ENCODE peak calls at places on chromosomes 4 and X, in eight cellular contexts. One of them, this sample, is unnamed.

GRCh38 chr4:6794189-6794588 is 11.7 kb downstream of the KIAA0232 start:
- DNase-seq in fibroblast of lung: no peak
- DNase-seq in mammary epithelial cell: peak; percentile 44
- DNase-seq in IMR-90: no peak
- DNase-seq in PC-3: no peak
- DNase-seq in left ventricle myocardium inferior: no peak
- DNase-seq in body of pancreas: no peak
- DNase-seq in cardiac muscle cell: no peak
- DNase-seq in this sample: no peak

GRCh38 chr4:95093460-95093859 is 335.7 kb downstream of the BMPR1B start:
- DNase-seq in body of pancreas: no peak
- DNase-seq in left ventricle myocardium inferior: no peak
- DNase-seq in mammary epithelial cell: no peak
- DNase-seq in PC-3: no peak
- DNase-seq in IMR-90: no peak
- DNase-seq in fibroblast of lung: no peak
- DNase-seq in cardiac muscle cell: no peak
- DNase-seq in this sample: no peak

GRCh38 chr4:23234018-23234417 is 541.3 kb downstream of the GBA3 start:
- DNase-seq in PC-3: no peak
- DNase-seq in fibroblast of lung: no peak
- DNase-seq in left ventricle myocardium inferior: no peak
- DNase-seq in mammary epithelial cell: no peak
- DNase-seq in body of pancreas: no peak
- DNase-seq in IMR-90: no peak
- DNase-seq in cardiac muscle cell: no peak
- DNase-seq in this sample: no peak

GRCh38 chr4:77601614-77602187 is 3.9 kb upstream of the CXCL13 start:
- DNase-seq in mammary epithelial cell: peak; percentile 62
- DNase-seq in cardiac muscle cell: no peak
- DNase-seq in IMR-90: no peak
- DNase-seq in left ventricle myocardium inferior: no peak
- DNase-seq in fibroblast of lung: no peak
- DNase-seq in body of pancreas: no peak
- DNase-seq in PC-3: no peak
- DNase-seq in this sample: no peak

GRCh38 chr4:125689839-125690238 is 375.1 kb downstream of the FAT4 start:
- DNase-seq in cardiac muscle cell: no peak
- DNase-seq in IMR-90: no peak
- DNase-seq in body of pancreas: no peak
- DNase-seq in mammary epithelial cell: no peak
- DNase-seq in PC-3: no peak
- DNase-seq in left ventricle myocardium inferior: no peak
- DNase-seq in fibroblast of lung: no peak
- DNase-seq in this sample: no peak

GRCh38 chrX:100645106-100645505 is 1.1 kb downstream of the SRPX2 start:
- DNase-seq in fibroblast of lung: no peak
- DNase-seq in IMR-90: no peak
- DNase-seq in cardiac muscle cell: no peak
- DNase-seq in body of pancreas: no peak
- DNase-seq in PC-3: peak; percentile 65
- DNase-seq in left ventricle myocardium inferior: no peak
- DNase-seq in mammary epithelial cell: peak; percentile 20
- DNase-seq in this sample: no peak

GRCh38 chrX:129323115-129323514 is 200.2 kb downstream of the SMARCA1 start:
- DNase-seq in left ventricle myocardium inferior: no peak
- DNase-seq in body of pancreas: no peak
- DNase-seq in fibroblast of lung: no peak
- DNase-seq in mammary epithelial cell: no peak
- DNase-seq in IMR-90: peak; percentile 3
- DNase-seq in cardiac muscle cell: no peak
- DNase-seq in PC-3: no peak
- DNase-seq in this sample: no peak

GRCh38 chr4:24411299-24411698 is 173.1 kb downstream of the DHX15 start:
- DNase-seq in PC-3: no peak
- DNase-seq in mammary epithelial cell: no peak
- DNase-seq in left ventricle myocardium inferior: no peak
- DNase-seq in cardiac muscle cell: no peak
- DNase-seq in body of pancreas: no peak
- DNase-seq in IMR-90: no peak
- DNase-seq in fibroblast of lung: no peak
- DNase-seq in this sample: no peak

GRCh38 chrX:31331928-31332327 is 260.1 kb upstream of the FTHL17 start:
- DNase-seq in fibroblast of lung: no peak
- DNase-seq in cardiac muscle cell: no peak
- DNase-seq in mammary epithelial cell: peak; percentile 11
- DNase-seq in body of pancreas: no peak
- DNase-seq in IMR-90: no peak
- DNase-seq in PC-3: no peak
- DNase-seq in left ventricle myocardium inferior: no peak
- DNase-seq in this sample: no peak

GRCh38 chr4:184959786-184960185 is 58.5 kb upstream of the HELT start:
- DNase-seq in PC-3: peak; percentile 2
- DNase-seq in cardiac muscle cell: no peak
- DNase-seq in IMR-90: no peak
- DNase-seq in mammary epithelial cell: no peak
- DNase-seq in body of pancreas: no peak
- DNase-seq in fibroblast of lung: no peak
- DNase-seq in left ventricle myocardium inferior: no peak
- DNase-seq in this sample: no peak

GRCh38 chrX:47321386-47321785 is 49.0 kb upstream of the ZNF157 start:
- DNase-seq in mammary epithelial cell: peak; percentile 39
- DNase-seq in IMR-90: peak; percentile 43
- DNase-seq in fibroblast of lung: peak; percentile 66
- DNase-seq in cardiac muscle cell: peak; percentile 81
- DNase-seq in PC-3: no peak
- DNase-seq in left ventricle myocardium inferior: peak; percentile 27
- DNase-seq in body of pancreas: peak; percentile 31
- DNase-seq in this sample: peak; percentile 56

GRCh38 chr4:144592264-144592663 is 53.7 kb upstream of the HHIP start:
- DNase-seq in body of pancreas: no peak
- DNase-seq in left ventricle myocardium inferior: no peak
- DNase-seq in cardiac muscle cell: no peak
- DNase-seq in fibroblast of lung: no peak
- DNase-seq in IMR-90: no peak
- DNase-seq in PC-3: no peak
- DNase-seq in mammary epithelial cell: no peak
- DNase-seq in this sample: no peak
- H3K27ac ChIP-seq in body of pancreas: no peak overlapping the region
- H3K27ac ChIP-seq in left ventricle myocardium inferior: no peak overlapping the region
- H3K27ac ChIP-seq in cardiac muscle cell: no peak overlapping the region
- H3K27ac ChIP-seq in fibroblast of lung: no peak overlapping the region
- H3K27ac ChIP-seq in IMR-90: no peak overlapping the region
- H3K27ac ChIP-seq in PC-3: no peak overlapping the region
- H3K27ac ChIP-seq in mammary epithelial cell: no peak overlapping the region
- H3K27ac ChIP-seq in this sample: no peak overlapping the region

GRCh38 chr4:99887837-99888236 is 6.4 kb downstream of the LAMTOR3 start:
- DNase-seq in fibroblast of lung: peak; percentile 47
- DNase-seq in body of pancreas: no peak
- DNase-seq in left ventricle myocardium inferior: no peak
- DNase-seq in IMR-90: peak; percentile 46
- DNase-seq in mammary epithelial cell: no peak
- DNase-seq in PC-3: no peak
- DNase-seq in cardiac muscle cell: peak; percentile 33
- DNase-seq in this sample: no peak
- H3K27ac ChIP-seq in fibroblast of lung: no peak overlapping the region
- H3K27ac ChIP-seq in body of pancreas: no peak overlapping the region
- H3K27ac ChIP-seq in left ventricle myocardium inferior: no peak overlapping the region
- H3K27ac ChIP-seq in IMR-90: no peak overlapping the region
- H3K27ac ChIP-seq in mammary epithelial cell: no peak overlapping the region
- H3K27ac ChIP-seq in PC-3: no peak overlapping the region
- H3K27ac ChIP-seq in cardiac muscle cell: no peak overlapping the region
- H3K27ac ChIP-seq in this sample: no peak overlapping the region

GRCh38 chrX:21756785-21757529 is 959 bp downstream of the SMPX start:
- DNase-seq in left ventricle myocardium inferior: no peak
- DNase-seq in body of pancreas: no peak
- DNase-seq in mammary epithelial cell: no peak
- DNase-seq in IMR-90: no peak
- DNase-seq in fibroblast of lung: no peak
- DNase-seq in cardiac muscle cell: no peak
- DNase-seq in PC-3: no peak
- DNase-seq in this sample: no peak

GRCh38 chrX:21758488-21758887 is 572 bp upstream of the SMPX start:
- DNase-seq in IMR-90: no peak
- DNase-seq in PC-3: no peak
- DNase-seq in mammary epithelial cell: no peak
- DNase-seq in fibroblast of lung: no peak
- DNase-seq in left ventricle myocardium inferior: no peak
- DNase-seq in body of pancreas: no peak
- DNase-seq in cardiac muscle cell: no peak
- DNase-seq in this sample: no peak

GRCh38 chrX:21757960-21758359 is at the start of gene SMPX:
- DNase-seq in IMR-90: no peak
- DNase-seq in cardiac muscle cell: no peak
- DNase-seq in left ventricle myocardium inferior: peak; percentile 25
- DNase-seq in fibroblast of lung: no peak
- DNase-seq in PC-3: no peak
- DNase-seq in mammary epithelial cell: no peak
- DNase-seq in body of pancreas: no peak
- DNase-seq in this sample: no peak
- H3K27ac ChIP-seq in IMR-90: no peak within 1 kb of the TSS
- H3K27ac ChIP-seq in cardiac muscle cell: peak within 1 kb of the TSS; percentile 100
- H3K27ac ChIP-seq in left ventricle myocardium inferior: peak within 1 kb of the TSS; percentile 87
- H3K27ac ChIP-seq in fibroblast of lung: no peak within 1 kb of the TSS
- H3K27ac ChIP-seq in PC-3: no peak within 1 kb of the TSS
- H3K27ac ChIP-seq in mammary epithelial cell: no peak within 1 kb of the TSS
- H3K27ac ChIP-seq in body of pancreas: no peak within 1 kb of the TSS
- H3K27ac ChIP-seq in this sample: no peak within 1 kb of the TSS

GRCh38 chr4:88158360-88159136 is at the start of gene ABCG2:
- DNase-seq in PC-3: no peak
- DNase-seq in body of pancreas: no peak
- DNase-seq in left ventricle myocardium inferior: peak; percentile 16
- DNase-seq in cardiac muscle cell: peak; percentile 49
- DNase-seq in IMR-90: peak; percentile 75
- DNase-seq in mammary epithelial cell: peak; percentile 47
- DNase-seq in fibroblast of lung: peak; percentile 46
- DNase-seq in this sample: no peak

GRCh38 chr4:88163286-88163685 is 4.8 kb upstream of the ABCG2 start:
- DNase-seq in cardiac muscle cell: no peak
- DNase-seq in IMR-90: no peak
- DNase-seq in mammary epithelial cell: no peak
- DNase-seq in fibroblast of lung: no peak
- DNase-seq in PC-3: no peak
- DNase-seq in body of pancreas: no peak
- DNase-seq in left ventricle myocardium inferior: no peak
- DNase-seq in this sample: no peak

GRCh38 chr4:88162636-88163035 is 4.2 kb upstream of the ABCG2 start:
- DNase-seq in IMR-90: no peak
- DNase-seq in fibroblast of lung: peak; percentile 36
- DNase-seq in left ventricle myocardium inferior: no peak
- DNase-seq in mammary epithelial cell: no peak
- DNase-seq in PC-3: no peak
- DNase-seq in body of pancreas: no peak
- DNase-seq in cardiac muscle cell: no peak
- DNase-seq in this sample: no peak

GRCh38 chr4:88158038-88158359 is 440 bp downstream of the ABCG2 start:
- DNase-seq in IMR-90: no peak
- DNase-seq in cardiac muscle cell: no peak
- DNase-seq in PC-3: no peak
- DNase-seq in left ventricle myocardium inferior: no peak
- DNase-seq in body of pancreas: no peak
- DNase-seq in fibroblast of lung: no peak
- DNase-seq in mammary epithelial cell: no peak
- DNase-seq in this sample: no peak

DNA sequence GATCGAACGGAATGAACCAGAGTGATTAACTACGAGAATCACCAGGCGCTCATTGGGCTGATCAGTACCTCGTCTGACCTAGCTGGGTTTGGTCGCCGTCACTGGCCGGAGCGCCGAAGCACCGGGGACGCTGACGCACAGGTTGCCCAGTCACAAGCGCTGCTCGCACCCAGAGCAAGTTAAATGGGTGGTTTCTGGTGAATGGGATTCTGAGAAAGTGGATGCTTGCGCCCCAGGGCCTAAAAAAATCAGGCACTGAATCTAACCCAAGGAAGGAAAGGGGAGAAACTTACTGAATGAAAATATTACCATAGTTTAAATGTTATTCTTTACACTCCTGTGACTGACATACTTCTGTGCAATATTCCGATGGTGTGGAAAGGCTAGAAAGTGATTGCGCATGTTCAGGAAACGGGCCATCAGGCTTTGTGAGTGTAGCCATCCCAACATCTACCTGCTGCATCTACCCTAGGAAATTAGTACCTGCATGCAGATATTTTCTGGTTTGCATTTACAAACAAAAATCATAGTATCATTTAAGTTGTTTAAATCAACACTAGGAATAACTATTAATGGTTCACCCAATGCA is 792 bp upstream of the ABCG2 start:
- DNase-seq in fibroblast of lung: no peak
- DNase-seq in cardiac muscle cell: peak; percentile 2
- DNase-seq in IMR-90: no peak
- DNase-seq in mammary epithelial cell: no peak
- DNase-seq in left ventricle myocardium inferior: no peak
- DNase-seq in body of pancreas: no peak
- DNase-seq in PC-3: no peak
- DNase-seq in this sample: no peak
- H3K27ac ChIP-seq in fibroblast of lung: peak overlapping the region; percentile 71
- H3K27ac ChIP-seq in cardiac muscle cell: no peak overlapping the region
- H3K27ac ChIP-seq in IMR-90: peak overlapping the region; percentile 35
- H3K27ac ChIP-seq in mammary epithelial cell: no peak overlapping the region
- H3K27ac ChIP-seq in left ventricle myocardium inferior: no peak overlapping the region
- H3K27ac ChIP-seq in body of pancreas: no peak overlapping the region
- H3K27ac ChIP-seq in PC-3: no peak overlapping the region
- H3K27ac ChIP-seq in this sample: no peak overlapping the region

GRCh38 chr4:15920723-15921591 is 17.6 kb downstream of the FGFBP1 start:
- DNase-seq in PC-3: peak; percentile 93
- DNase-seq in fibroblast of lung: peak; percentile 96
- DNase-seq in cardiac muscle cell: peak; percentile 96
- DNase-seq in IMR-90: peak; percentile 99
- DNase-seq in left ventricle myocardium inferior: no peak
- DNase-seq in body of pancreas: peak; percentile 18
- DNase-seq in mammary epithelial cell: peak; percentile 93
- DNase-seq in this sample: no peak
- H3K27ac ChIP-seq in PC-3: peak overlapping the region; percentile 99
- H3K27ac ChIP-seq in fibroblast of lung: peak overlapping the region; percentile 70
- H3K27ac ChIP-seq in cardiac muscle cell: no peak overlapping the region
- H3K27ac ChIP-seq in IMR-90: peak overlapping the region; percentile 44
- H3K27ac ChIP-seq in left ventricle myocardium inferior: no peak overlapping the region
- H3K27ac ChIP-seq in body of pancreas: no peak overlapping the region
- H3K27ac ChIP-seq in mammary epithelial cell: peak overlapping the region; percentile 89
- H3K27ac ChIP-seq in this sample: no peak overlapping the region

This sample was measured in substantia nigra.